ENCODE peak calls at places on chromosomes 3 and 15, in ten cellular contexts. M, Q, K, X, P, V, O, Y, T and E are unnamed samples.

GRCh38 chr3:105527538-105527937 is 160.8 kb downstream of the ALCAM start:
- DNase-seq in M (no peak), Q (no peak), K (no peak), X (no peak), P (no peak), V (no peak), O (no peak), Y (peak), T (no peak), E (no peak)

GRCh38 chr3:172103724-172104123 is 64.3 kb downstream of the FNDC3B start:
- DNase-seq in M (no peak), Q (peak), K (peak), X (no peak), P (no peak), V (no peak), O (no peak), Y (no peak), T (no peak), E (no peak)

GRCh38 chr15:62559049-62559733 is 394.1 kb upstream of the C2CD4B start:
- DNase-seq in M (no peak), Q (no peak), K (peak), X (no peak), P (no peak), V (no peak), O (peak), Y (no peak), T (no peak), E (no peak)

GRCh38 chr3:60954049-60954448 is 297.2 kb downstream of the FHIT start:
- DNase-seq in M (no peak), Q (no peak), K (no peak), X (no peak), P (no peak), V (peak), O (no peak), Y (no peak), T (no peak), E (peak)

GRCh38 chr3:159416854-159417253 is 571.8 kb upstream of the IL12A start:
- DNase-seq in M (no peak), Q (no peak), K (peak), X (no peak), P (no peak), V (no peak), O (no peak), Y (no peak), T (no peak), E (no peak)

GRCh38 chr15:70777156-70777926 is 14.0 kb upstream of the UACA start:
- DNase-seq in M (no peak), Q (no peak), K (no peak), X (no peak), P (no peak), V (no peak), O (no peak), Y (no peak), T (no peak), E (no peak)

GRCh38 chr3:182904164-182904563 is 76.2 kb downstream of the DCUN1D1 start:
- DNase-seq in M (no peak), Q (no peak), K (no peak), X (no peak), P (no peak), V (no peak), O (no peak), Y (no peak), T (no peak), E (no peak)

GRCh38 chr3:123026551-123027291 is 842 bp downstream of the SEMA5B start:
- DNase-seq in M (no peak), Q (no peak), K (no peak), X (peak), P (no peak), V (no peak), O (peak), Y (no peak), T (no peak), E (no peak)

GRCh38 chr3:51799879-51800757 is 21.1 kb upstream of the IQCF6 start:
- DNase-seq in M (no peak), Q (peak), K (peak), X (peak), P (peak), V (peak), O (no peak), Y (no peak), T (no peak), E (peak)

GRCh38 chr3:177055557-177056290 is 141.6 kb downstream of the TBL1XR1 start:
- DNase-seq in M (no peak), Q (no peak), K (no peak), X (no peak), P (no peak), V (no peak), O (no peak), Y (no peak), T (no peak), E (no peak)

GRCh38 chr3:101758224-101758623 is 20.8 kb upstream of the NXPE3 start:
- DNase-seq in M (no peak), Q (no peak), K (no peak), X (no peak), P (no peak), V (no peak), O (no peak), Y (no peak), T (no peak), E (no peak)

GRCh38 chr3:139309046-139309660 is 34.7 kb upstream of the MRPS22 start:
- DNase-seq in M (no peak), Q (no peak), K (no peak), X (no peak), P (no peak), V (no peak), O (no peak), Y (no peak), T (no peak), E (no peak)

GRCh38 chr15:57444877-57445513 is 68.7 kb downstream of the CGNL1 start:
- DNase-seq in M (no peak), Q (no peak), K (peak), X (no peak), P (no peak), V (no peak), O (no peak), Y (no peak), T (no peak), E (no peak)

GRCh38 chr3:24373198-24373959 is 121.3 kb downstream of the THRB start:
- DNase-seq in M (no peak), Q (peak), K (no peak), X (no peak), P (peak), V (no peak), O (no peak), Y (no peak), T (no peak), E (no peak)

GRCh38 chr3:9918261-9919038 is 1.6 kb downstream of the IL17RC start:
- DNase-seq in M (no peak), Q (no peak), K (no peak), X (no peak), P (no peak), V (no peak), O (no peak), Y (no peak), T (no peak), E (no peak)

GRCh38 chr15:73959012-73959581 is 32.8 kb downstream of the LOXL1 start:
- DNase-seq in M (no peak), Q (no peak), K (no peak), X (no peak), P (no peak), V (no peak), O (no peak), Y (no peak), T (no peak), E (no peak)

GRCh38 chr3:122235147-122235546 is 51.7 kb downstream of the CASR start:
- DNase-seq in M (no peak), Q (no peak), K (no peak), X (no peak), P (no peak), V (no peak), O (no peak), Y (no peak), T (no peak), E (no peak)